ENCODE peak calls at places on chromosomes 1 and 21, in six cellular contexts. Q, G, U, A, Z and R are unnamed samples.

GRCh38 chr1:119714583-119714982 is 2.8 kb downstream of the PHGDH start:
- DNase-seq in Q (no peak), G (no peak), U (no peak), A (no peak), Z (no peak), R (peak)

GRCh38 chr1:31792116-31792515 is 23.7 kb downstream of the SPOCD1 start:
- DNase-seq in Q (no peak), G (no peak), U (no peak), A (no peak), Z (no peak), R (no peak)

GRCh38 chr1:168112673-168113305 is 23.9 kb downstream of the GPR161 start:
- DNase-seq in Q (peak), G (peak), U (no peak), A (peak), Z (no peak), R (peak)

GRCh38 chr1:89630046-89630445 is 2.9 kb upstream of the LRRC8C start:
- DNase-seq in Q (no peak), G (no peak), U (no peak), A (no peak), Z (no peak), R (peak)

GRCh38 chr1:2969011-2969869 is 52.0 kb upstream of the ACTRT2 start:
- DNase-seq in Q (no peak), G (no peak), U (no peak), A (no peak), Z (no peak), R (no peak)

GRCh38 chr1:25192154-25192553 is 40.1 kb downstream of the SYF2 start:
- DNase-seq in Q (no peak), G (no peak), U (no peak), A (no peak), Z (no peak), R (no peak)

GRCh38 chr1:11731719-11732283 is 4.1 kb upstream of the AGTRAP start:
- DNase-seq in Q (no peak), G (peak), U (peak), A (no peak), Z (peak), R (no peak)

GRCh38 chr21:36507397-36508018 is 27.6 kb upstream of the CLDN14 start:
- DNase-seq in Q (no peak), G (no peak), U (no peak), A (no peak), Z (no peak), R (no peak)

GRCh38 chr1:213985181-213986019 is 2.4 kb upstream of the PROX1 start:
- DNase-seq in Q (no peak), G (no peak), U (no peak), A (no peak), Z (no peak), R (no peak)

GRCh38 chr1:213986020-213986924 is 1.5 kb upstream of the PROX1 start:
- DNase-seq in Q (no peak), G (no peak), U (no peak), A (no peak), Z (no peak), R (no peak)

GRCh38 chr1:213987876-213988638 is at the start of gene PROX1:
- DNase-seq in Q (peak), G (peak), U (peak), A (no peak), Z (peak), R (no peak)

GRCh38 chr1:213987422-213987875 is 324 bp upstream of the PROX1 start:
- DNase-seq in Q (no peak), G (no peak), U (no peak), A (no peak), Z (no peak), R (no peak)

DNA sequence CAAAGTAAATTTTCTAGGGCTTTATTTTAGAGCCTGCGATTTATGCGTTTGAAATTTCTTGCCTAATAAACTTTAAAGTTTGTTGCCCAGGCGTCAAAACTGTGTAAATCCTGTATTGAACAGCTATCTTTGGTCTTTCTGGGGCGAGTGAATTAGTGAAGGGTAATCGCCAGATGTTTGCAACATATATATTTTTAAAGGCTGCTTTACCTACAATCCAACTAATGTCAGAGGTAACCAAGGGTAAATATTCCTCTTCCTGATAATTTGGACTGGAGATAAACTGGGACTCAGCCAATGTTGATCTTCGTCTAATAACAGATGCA is 885 bp upstream of the PROX1 start:
- DNase-seq in Q (no peak), G (no peak), U (no peak), A (no peak), Z (no peak), R (no peak)
- TF ChIP-seq MYC in Q (no peak), G (no peak), U (no peak), A (no peak), Z (no peak), R (no peak)

GRCh38 chr1:58983159-58983558 is 199.3 kb upstream of the JUN start:
- DNase-seq in Q (no peak), G (no peak), U (no peak), A (no peak), Z (no peak), R (no peak)
- TF ChIP-seq MYC in Q (no peak), G (no peak), U (no peak), A (no peak), Z (no peak), R (no peak)

GRCh38 chr1:235253219-235253640 is 74.7 kb downstream of the ARID4B start:
- DNase-seq in Q (peak), G (peak), U (peak), A (no peak), Z (peak), R (peak)
- TF ChIP-seq MYC in Q (no peak), G (no peak), U (no peak), A (no peak), Z (no peak), R (no peak)

DNA sequence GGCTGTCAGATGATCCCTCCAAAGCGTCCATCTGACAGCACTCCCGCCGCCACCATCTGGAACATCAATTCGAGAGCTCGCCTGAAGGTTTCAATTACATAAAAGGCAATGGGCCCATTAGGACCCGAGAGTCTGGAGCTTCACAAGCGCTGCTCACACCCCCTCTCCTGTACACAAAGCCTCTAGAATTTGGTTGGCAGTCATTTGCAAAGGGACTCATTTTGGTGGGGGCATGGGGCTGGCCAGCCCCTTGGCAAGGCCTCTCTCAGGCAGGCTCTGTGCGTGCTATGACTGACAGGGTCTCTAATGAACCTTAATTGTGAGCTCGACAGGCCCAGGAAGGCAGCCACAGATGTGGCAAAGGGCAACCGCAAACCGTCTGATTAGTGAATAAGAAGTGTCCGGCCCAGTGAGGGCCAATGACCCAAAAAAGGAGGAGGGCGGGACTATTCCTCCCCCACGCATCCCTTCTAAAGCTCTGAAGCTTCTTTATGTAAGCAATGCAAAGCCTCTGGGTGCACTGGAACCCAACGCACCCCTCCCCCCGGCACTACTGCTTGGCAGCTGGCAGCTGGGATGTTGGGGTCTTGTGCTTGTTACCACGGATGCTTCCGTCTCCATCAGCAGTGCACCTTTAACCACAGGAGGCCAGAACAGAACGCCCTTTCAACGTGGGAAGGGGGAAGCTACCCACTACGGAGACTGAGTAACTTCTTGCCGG is 79.4 kb downstream of the CAPZB start:
- DNase-seq in Q (no peak), G (no peak), U (peak), A (no peak), Z (no peak), R (no peak)
- TF ChIP-seq MYC in Q (no peak), G (no peak), U (no peak), A (no peak), Z (no peak), R (no peak)

DNA sequence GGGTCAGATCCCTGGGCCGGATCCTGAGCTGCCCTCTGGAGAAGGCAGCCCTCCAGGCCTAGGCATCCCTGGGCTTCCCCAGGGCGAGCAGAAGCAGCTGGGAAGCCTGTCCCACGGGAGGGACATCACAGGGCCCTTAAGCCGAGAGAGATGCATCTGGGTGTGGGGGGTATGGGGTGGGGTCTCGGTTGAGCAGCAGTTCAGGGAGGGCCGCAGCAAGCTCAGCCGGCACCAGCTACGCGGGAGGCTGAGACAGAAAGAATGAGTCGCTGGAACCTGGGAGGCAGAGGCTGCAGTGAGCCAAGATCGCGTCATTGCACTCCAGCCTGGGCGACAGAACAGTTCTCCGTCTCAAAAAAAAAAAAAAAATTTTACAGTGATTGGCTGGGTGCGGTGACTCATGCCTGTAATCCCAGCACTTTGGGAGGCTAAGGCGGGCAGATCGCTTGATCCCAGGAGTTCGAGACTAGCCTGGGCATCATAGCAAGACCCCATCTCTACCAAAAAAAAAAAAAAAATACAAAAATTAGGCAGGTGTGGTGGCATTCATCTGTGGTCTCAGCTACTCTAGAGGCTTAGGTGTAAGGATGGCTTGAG is 37.7 kb downstream of the RRP1 start:
- DNase-seq in Q (peak), G (no peak), U (no peak), A (no peak), Z (no peak), R (no peak)
- TF ChIP-seq MYC in Q (no peak), G (no peak), U (no peak), A (no peak), Z (no peak), R (no peak)

GRCh38 chr1:66223681-66224080 is 310.3 kb upstream of the SGIP1 start:
- DNase-seq in Q (no peak), G (no peak), U (no peak), A (no peak), Z (no peak), R (no peak)
- TF ChIP-seq MYC in Q (no peak), G (no peak), U (no peak), A (no peak), Z (no peak), R (no peak)

GRCh38 chr1:204128964-204129896 is 22.6 kb downstream of the ETNK2 start:
- DNase-seq in Q (peak), G (peak), U (peak), A (no peak), Z (no peak), R (peak)

GRCh38 chr1:204128464-204128963 is 23.3 kb downstream of the ETNK2 start:
- DNase-seq in Q (no peak), G (no peak), U (no peak), A (no peak), Z (no peak), R (no peak)

GRCh38 chr1:204126941-204127340 is 24.9 kb downstream of the ETNK2 start:
- DNase-seq in Q (no peak), G (no peak), U (no peak), A (no peak), Z (no peak), R (no peak)

GRCh38 chr1:204126367-204126766 is 25.5 kb downstream of the ETNK2 start:
- DNase-seq in Q (no peak), G (no peak), U (no peak), A (no peak), Z (no peak), R (no peak)

DNA sequence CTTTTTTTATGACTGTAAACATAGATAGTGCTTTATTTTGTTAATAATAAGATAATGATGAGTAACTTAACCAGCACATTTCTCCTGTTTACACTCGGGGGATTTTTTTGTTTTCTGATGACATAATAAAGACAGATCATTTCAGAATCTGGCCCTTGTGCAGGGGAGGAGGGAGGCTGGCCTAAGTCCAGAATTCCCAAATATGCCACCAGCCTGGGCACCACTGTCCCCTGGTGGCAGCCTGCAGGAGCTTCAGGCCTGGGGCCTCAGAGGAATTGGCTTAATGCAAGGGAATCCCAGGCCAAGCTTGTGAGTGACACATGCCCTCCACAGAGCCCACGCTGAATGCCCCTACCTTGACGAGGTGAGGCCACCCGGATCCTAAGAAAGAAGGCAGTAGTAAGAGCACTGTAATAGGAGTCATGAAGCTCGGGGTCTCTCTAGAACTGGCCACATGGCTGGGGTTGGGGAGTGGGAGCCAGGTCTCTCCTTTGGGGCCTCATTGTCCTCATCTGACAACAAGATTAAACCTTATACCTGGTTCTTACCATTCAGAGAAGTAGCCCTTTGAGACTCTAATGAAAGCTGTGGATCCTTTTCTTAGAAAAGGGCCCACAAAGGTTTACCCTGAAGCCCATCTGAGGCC is 24.1 kb downstream of the ETNK2 start:
- DNase-seq in Q (peak), G (peak), U (peak), A (no peak), Z (peak), R (peak)
- TF ChIP-seq MYC in Q (no peak), G (no peak), U (no peak), A (no peak), Z (no peak), R (no peak)

DNA sequence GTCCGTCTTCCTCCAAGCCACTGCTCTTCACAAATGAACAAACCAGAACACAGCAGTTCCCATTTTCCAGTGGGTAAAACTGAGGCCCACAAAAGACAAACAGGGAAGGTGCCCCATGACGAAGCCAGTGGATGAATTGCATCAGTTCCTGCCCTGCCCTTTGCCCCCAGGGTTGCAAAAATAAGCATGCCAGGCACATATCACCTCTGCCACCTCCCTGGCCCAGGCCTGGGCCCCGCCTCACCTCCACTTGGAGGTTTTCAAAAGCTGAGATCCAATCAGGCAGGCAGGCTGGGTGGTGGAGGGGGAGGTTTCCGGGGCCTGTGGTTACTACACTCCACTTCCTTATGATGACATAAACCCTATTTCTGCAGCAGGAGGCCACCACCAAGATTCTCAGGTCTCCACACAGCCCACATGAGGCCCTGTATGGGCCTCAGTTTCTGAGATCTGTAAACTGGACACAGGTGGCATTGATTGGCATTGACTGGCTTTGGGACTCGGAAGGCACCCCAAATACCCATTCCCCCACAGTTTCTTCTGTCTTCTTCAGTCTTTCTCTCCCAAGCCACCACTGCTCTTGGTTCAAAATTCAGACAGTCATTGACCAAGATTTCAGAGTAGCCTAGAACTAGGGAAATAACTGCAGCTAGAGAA is 4.1 kb downstream of the KIF21B start:
- DNase-seq in Q (peak), G (no peak), U (peak), A (peak), Z (peak), R (peak)
- TF ChIP-seq MYC in Q (no peak), G (no peak), U (peak), A (no peak), Z (no peak), R (peak)

DNA sequence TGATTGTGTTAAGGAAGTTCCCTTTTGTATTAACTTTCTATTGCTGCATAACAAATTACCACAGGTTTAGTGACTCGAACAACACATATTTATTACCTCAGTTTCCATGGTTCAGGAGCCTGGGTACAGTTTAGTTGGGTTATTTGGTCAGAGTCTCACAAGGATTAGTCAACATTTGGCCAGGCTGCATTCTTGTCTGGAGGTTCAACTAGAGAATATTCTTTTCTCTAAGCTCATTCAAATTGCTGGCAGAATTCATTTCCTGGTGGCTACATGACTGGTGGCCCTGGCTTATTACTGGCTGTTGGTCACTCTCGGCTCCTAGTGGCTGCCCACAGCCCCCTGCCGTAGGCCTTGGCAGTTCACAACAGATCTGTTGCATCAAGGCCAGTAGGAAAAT is 81.1 kb upstream of the ADAR start:
- DNase-seq in Q (no peak), G (no peak), U (no peak), A (no peak), Z (no peak), R (no peak)
- TF ChIP-seq MYC in Q (no peak), G (no peak), U (no peak), A (no peak), Z (no peak), R (no peak)

GRCh38 chr1:152108899-152109222 is 6.4 kb downstream of the TCHH start:
- DNase-seq in Q (peak), G (no peak), U (no peak), A (no peak), Z (no peak), R (no peak)
- TF ChIP-seq MYC in Q (no peak), G (no peak), U (no peak), A (no peak), Z (no peak), R (no peak)